ENCODE peak calls at places on chromosome 1, in eight cellular contexts. W, A, Y, M, K, N, C and J are unnamed samples.

GRCh38 chr1:225156254-225156653 is 226.8 kb downstream of the DNAH14 start:
- DNase-seq in A (peak), C (no peak), Y (no peak), W (no peak), M (no peak), N (peak), K (no peak), J (peak)

GRCh38 chr1:11767932-11768704 is 6.1 kb downstream of the C1orf167 start:
- DNase-seq in C (no peak), M (no peak), W (no peak), A (no peak), N (no peak), Y (no peak), K (no peak), J (no peak)

GRCh38 chr1:178518894-178519293 is 6.0 kb downstream of the TEX35 start:
- DNase-seq in A (no peak), W (no peak), Y (no peak), M (no peak), K (no peak), C (peak), N (no peak), J (no peak)

GRCh38 chr1:7101187-7101586 is 315.9 kb downstream of the CAMTA1 start:
- DNase-seq in Y (no peak), N (no peak), K (no peak), C (no peak), W (no peak), A (no peak), M (no peak), J (no peak)

GRCh38 chr1:32471695-32472362 is 7.0 kb downstream of the ZBTB8B start:
- DNase-seq in A (no peak), N (no peak), W (no peak), Y (no peak), M (no peak), K (no peak), C (no peak), J (no peak)

GRCh38 chr1:206579747-206580437 is 32.4 kb downstream of the EIF2D start:
- DNase-seq in K (peak), W (no peak), N (no peak), Y (no peak), A (no peak), M (peak), C (peak), J (peak)

GRCh38 chr1:217660353-217661062 is 29.4 kb downstream of the SPATA17 start:
- DNase-seq in C (no peak), N (peak), W (no peak), Y (peak), M (no peak), A (peak), K (no peak), J (no peak)

GRCh38 chr1:165376041-165376810 is 19.7 kb upstream of the LMX1A start:
- DNase-seq in M (peak), C (peak), W (peak), Y (peak), N (peak), K (peak), A (peak), J (no peak)

GRCh38 chr1:55362558-55362957 is 147.4 kb upstream of the USP24 start:
- DNase-seq in N (peak), K (no peak), A (peak), C (no peak), Y (no peak), W (no peak), M (no peak), J (peak)

GRCh38 chr1:10686404-10687040 is 109.9 kb downstream of the CASZ1 start:
- DNase-seq in A (no peak), N (no peak), M (no peak), C (no peak), K (no peak), Y (no peak), W (no peak), J (no peak)

GRCh38 chr1:93007941-93008577 is 46.8 kb upstream of the DIPK1A start:
- DNase-seq in A (no peak), K (no peak), N (peak), Y (no peak), W (no peak), C (no peak), M (no peak), J (no peak)

GRCh38 chr1:30449003-30449402 is 274.4 kb downstream of the MATN1 start:
- DNase-seq in M (no peak), N (no peak), K (no peak), W (peak), Y (no peak), C (no peak), A (no peak), J (no peak)

GRCh38 chr1:156245451-156246232 is 2.2 kb downstream of the PAQR6 start:
- DNase-seq in N (peak), Y (no peak), A (no peak), M (no peak), K (no peak), W (no peak), C (no peak), J (no peak)

GRCh38 chr1:173914366-173914871 is 2.7 kb downstream of the SERPINC1 start:
- DNase-seq in K (no peak), A (peak), C (no peak), W (no peak), Y (no peak), N (peak), M (no peak), J (peak)

GRCh38 chr1:220748091-220748934 is at the start of gene MTARC2:
- DNase-seq in M (peak), C (peak), K (peak), A (peak), N (peak), W (peak), Y (peak), J (no peak)
- H3K4me3 ChIP-seq in M (peak), C (peak), K (peak), A (peak), N (peak), W (peak), Y (peak), J (no peak)

DNA sequence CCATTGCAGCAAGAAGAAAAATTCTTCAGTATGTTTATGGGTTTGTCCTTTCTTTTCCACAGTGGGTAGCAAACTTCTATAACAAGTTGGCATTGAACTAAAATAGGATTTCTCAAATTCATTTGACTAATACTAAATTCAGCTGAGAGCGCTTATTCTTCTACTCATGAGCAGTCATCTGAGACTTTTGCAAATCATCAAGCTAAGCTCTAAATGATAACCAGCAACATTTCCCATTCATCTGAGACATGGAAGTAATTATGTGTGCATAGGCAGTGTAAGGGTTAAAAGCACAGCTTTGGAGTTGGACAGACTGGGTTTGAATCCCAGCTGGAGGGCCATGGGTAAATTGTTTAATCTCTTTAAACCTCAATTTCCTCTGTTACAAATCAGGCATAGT is 18.3 kb upstream of the CNR2 start:
- DNase-seq in N (no peak), C (no peak), W (no peak), Y (no peak), M (no peak), K (no peak), A (no peak), J (no peak)
- H3K4me3 ChIP-seq in N (no peak), C (no peak), W (no peak), Y (no peak), M (no peak), K (no peak), A (no peak), J (no peak)

GRCh38 chr1:116766616-116767469 is 12.6 kb downstream of the CD2 start:
- DNase-seq in M (no peak), A (no peak), C (no peak), W (no peak), K (no peak), Y (no peak), N (no peak), J (no peak)
- H3K4me3 ChIP-seq in M (no peak), A (no peak), C (no peak), W (no peak), K (no peak), Y (no peak), N (no peak), J (no peak)

DNA sequence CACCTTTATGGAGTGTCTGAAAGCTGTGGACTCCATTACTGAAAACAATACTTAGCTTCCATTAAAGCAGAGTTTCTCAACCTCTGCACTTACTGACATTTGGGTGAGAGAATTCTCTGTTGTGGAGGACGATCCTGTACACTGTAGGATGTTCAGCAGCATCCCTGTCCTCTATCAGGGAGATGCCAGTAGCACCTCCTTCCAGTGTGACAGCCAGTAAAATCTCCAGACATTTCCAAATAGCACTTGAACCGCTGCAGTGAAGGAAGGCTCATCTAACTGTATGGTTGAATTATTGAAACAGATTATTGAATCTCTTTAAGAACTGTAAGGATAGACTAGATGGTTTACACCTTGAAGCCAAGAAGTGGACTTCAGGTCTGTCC is 3.1 kb downstream of the PRDM2 start:
- DNase-seq in N (no peak), A (no peak), C (no peak), M (no peak), W (no peak), K (no peak), Y (no peak), J (no peak)
- H3K4me3 ChIP-seq in N (no peak), A (no peak), C (no peak), M (no peak), W (no peak), K (no peak), Y (no peak), J (no peak)